ENCODE peak calls at places on chromosomes 4 and X, in seven cellular contexts. One of them, this sample, is unnamed.

GRCh38 chr4:182074139-182074538 is 169.1 kb upstream of the TENM3 start:
- DNase-seq in lower leg skin: no peak
- DNase-seq in pancreas: no peak
- DNase-seq in activated B cell treated with CpG ODN at 0.5 μM for 24 hours: no peak
- DNase-seq in fibroblast of pulmonary artery: no peak
- DNase-seq in WTC11: no peak
- DNase-seq in tibial nerve: no peak
- DNase-seq in this sample: no peak

GRCh38 chrX:40282901-40283674 is 185.3 kb upstream of the BCOR start:
- DNase-seq in tibial nerve: no peak
- DNase-seq in pancreas: no peak
- DNase-seq in lower leg skin: no peak
- DNase-seq in fibroblast of pulmonary artery: no peak
- DNase-seq in activated B cell treated with CpG ODN at 0.5 μM for 24 hours: no peak
- DNase-seq in WTC11: no peak
- DNase-seq in this sample: no peak

GRCh38 chrX:110853610-110854009 is 58.0 kb upstream of the CHRDL1 start:
- DNase-seq in tibial nerve: peak; percentile 12
- DNase-seq in WTC11: peak; percentile 21
- DNase-seq in fibroblast of pulmonary artery: no peak
- DNase-seq in lower leg skin: no peak
- DNase-seq in activated B cell treated with CpG ODN at 0.5 μM for 24 hours: no peak
- DNase-seq in pancreas: peak; percentile 31
- DNase-seq in this sample: no peak

GRCh38 chrX:17456526-17456925 is 81.5 kb downstream of the NHS start:
- DNase-seq in tibial nerve: no peak
- DNase-seq in pancreas: no peak
- DNase-seq in activated B cell treated with CpG ODN at 0.5 μM for 24 hours: no peak
- DNase-seq in WTC11: no peak
- DNase-seq in fibroblast of pulmonary artery: no peak
- DNase-seq in lower leg skin: no peak
- DNase-seq in this sample: no peak

GRCh38 chr4:68002906-68003305 is 39.6 kb upstream of the TMPRSS11A start:
- DNase-seq in activated B cell treated with CpG ODN at 0.5 μM for 24 hours: no peak
- DNase-seq in fibroblast of pulmonary artery: no peak
- DNase-seq in pancreas: no peak
- DNase-seq in WTC11: no peak
- DNase-seq in lower leg skin: no peak
- DNase-seq in tibial nerve: no peak
- DNase-seq in this sample: no peak

GRCh38 chr4:110540606-110541440 is 64.9 kb downstream of the ENPEP start:
- DNase-seq in WTC11: no peak
- DNase-seq in pancreas: no peak
- DNase-seq in activated B cell treated with CpG ODN at 0.5 μM for 24 hours: no peak
- DNase-seq in fibroblast of pulmonary artery: peak; percentile 95
- DNase-seq in lower leg skin: no peak
- DNase-seq in tibial nerve: no peak
- DNase-seq in this sample: no peak

GRCh38 chr4:52051213-52051614 is at the start of gene SPATA18:
- DNase-seq in tibial nerve: no peak
- DNase-seq in pancreas: peak; percentile 41
- DNase-seq in lower leg skin: peak; percentile 83
- DNase-seq in WTC11: peak; percentile 19
- DNase-seq in fibroblast of pulmonary artery: no peak
- DNase-seq in activated B cell treated with CpG ODN at 0.5 μM for 24 hours: no peak
- DNase-seq in this sample: peak; percentile 18

GRCh38 chr4:41719417-41719816 is 29.1 kb downstream of the PHOX2B start:
- DNase-seq in lower leg skin: no peak
- DNase-seq in tibial nerve: no peak
- DNase-seq in activated B cell treated with CpG ODN at 0.5 μM for 24 hours: no peak
- DNase-seq in fibroblast of pulmonary artery: no peak
- DNase-seq in WTC11: no peak
- DNase-seq in pancreas: no peak
- DNase-seq in this sample: no peak

GRCh38 chrX:150533863-150534262 is 34.6 kb upstream of the MTM1 start:
- DNase-seq in fibroblast of pulmonary artery: no peak
- DNase-seq in activated B cell treated with CpG ODN at 0.5 μM for 24 hours: no peak
- DNase-seq in lower leg skin: no peak
- DNase-seq in tibial nerve: no peak
- DNase-seq in pancreas: no peak
- DNase-seq in WTC11: no peak
- DNase-seq in this sample: no peak

GRCh38 chr4:178028481-178028880 is 586.2 kb upstream of the AGA start:
- DNase-seq in WTC11: no peak
- DNase-seq in tibial nerve: no peak
- DNase-seq in activated B cell treated with CpG ODN at 0.5 μM for 24 hours: no peak
- DNase-seq in fibroblast of pulmonary artery: no peak
- DNase-seq in pancreas: no peak
- DNase-seq in lower leg skin: no peak
- DNase-seq in this sample: no peak

GRCh38 chr4:12884846-12885796 is 599.0 kb downstream of the RAB28 start:
- DNase-seq in lower leg skin: no peak
- DNase-seq in fibroblast of pulmonary artery: no peak
- DNase-seq in tibial nerve: no peak
- DNase-seq in pancreas: no peak
- DNase-seq in WTC11: peak; percentile 45
- DNase-seq in activated B cell treated with CpG ODN at 0.5 μM for 24 hours: no peak
- DNase-seq in this sample: peak; percentile 19

GRCh38 chr4:75344915-75345314 is 169.3 kb downstream of the RCHY1 start:
- DNase-seq in activated B cell treated with CpG ODN at 0.5 μM for 24 hours: no peak
- DNase-seq in fibroblast of pulmonary artery: peak; percentile 80
- DNase-seq in pancreas: no peak
- DNase-seq in tibial nerve: no peak
- DNase-seq in lower leg skin: no peak
- DNase-seq in WTC11: no peak
- DNase-seq in this sample: no peak

GRCh38 chr4:146095091-146095690 is 80.3 kb upstream of the LSM6 start:
- DNase-seq in fibroblast of pulmonary artery: peak; percentile 83
- DNase-seq in lower leg skin: no peak
- DNase-seq in WTC11: peak; percentile 37
- DNase-seq in tibial nerve: no peak
- DNase-seq in pancreas: no peak
- DNase-seq in activated B cell treated with CpG ODN at 0.5 μM for 24 hours: no peak
- DNase-seq in this sample: no peak

GRCh38 chr4:127781303-127782024 is 658 bp upstream of the HSPA4L start:
- DNase-seq in fibroblast of pulmonary artery: peak; percentile 52
- DNase-seq in tibial nerve: peak; percentile 32
- DNase-seq in activated B cell treated with CpG ODN at 0.5 μM for 24 hours: no peak
- DNase-seq in pancreas: peak; percentile 23
- DNase-seq in WTC11: no peak
- DNase-seq in lower leg skin: peak; percentile 89
- DNase-seq in this sample: no peak

GRCh38 chrX:30489323-30489722 is 88.2 kb downstream of the TASL start:
- DNase-seq in pancreas: no peak
- DNase-seq in activated B cell treated with CpG ODN at 0.5 μM for 24 hours: no peak
- DNase-seq in lower leg skin: no peak
- DNase-seq in fibroblast of pulmonary artery: no peak
- DNase-seq in tibial nerve: no peak
- DNase-seq in WTC11: peak; percentile 10
- DNase-seq in this sample: no peak

GRCh38 chrX:136034622-136035021 is 49.4 kb downstream of the SLC9A6 start:
- DNase-seq in pancreas: no peak
- DNase-seq in WTC11: no peak
- DNase-seq in activated B cell treated with CpG ODN at 0.5 μM for 24 hours: no peak
- DNase-seq in tibial nerve: no peak
- DNase-seq in lower leg skin: no peak
- DNase-seq in fibroblast of pulmonary artery: peak; percentile 30
- DNase-seq in this sample: no peak

GRCh38 chrX:130081421-130082045 is 28.8 kb downstream of the ELF4 start:
- DNase-seq in lower leg skin: no peak
- DNase-seq in activated B cell treated with CpG ODN at 0.5 μM for 24 hours: no peak
- DNase-seq in fibroblast of pulmonary artery: no peak
- DNase-seq in tibial nerve: no peak
- DNase-seq in pancreas: no peak
- DNase-seq in WTC11: no peak
- DNase-seq in this sample: no peak

GRCh38 chrX:130080791-130081367 is 29.4 kb downstream of the ELF4 start:
- DNase-seq in tibial nerve: no peak
- DNase-seq in lower leg skin: no peak
- DNase-seq in activated B cell treated with CpG ODN at 0.5 μM for 24 hours: no peak
- DNase-seq in WTC11: no peak
- DNase-seq in pancreas: no peak
- DNase-seq in fibroblast of pulmonary artery: no peak
- DNase-seq in this sample: no peak

GRCh38 chrX:130083107-130083490 is 27.2 kb downstream of the ELF4 start:
- DNase-seq in activated B cell treated with CpG ODN at 0.5 μM for 24 hours: no peak
- DNase-seq in fibroblast of pulmonary artery: no peak
- DNase-seq in WTC11: peak; percentile 11
- DNase-seq in lower leg skin: no peak
- DNase-seq in tibial nerve: no peak
- DNase-seq in pancreas: no peak
- DNase-seq in this sample: no peak

GRCh38 chrX:130083656-130084382 is 26.5 kb downstream of the ELF4 start:
- DNase-seq in lower leg skin: no peak
- DNase-seq in fibroblast of pulmonary artery: no peak
- DNase-seq in pancreas: no peak
- DNase-seq in activated B cell treated with CpG ODN at 0.5 μM for 24 hours: no peak
- DNase-seq in WTC11: no peak
- DNase-seq in tibial nerve: no peak
- DNase-seq in this sample: no peak

GRCh38 chrX:130082244-130083106 is 27.8 kb downstream of the ELF4 start:
- DNase-seq in activated B cell treated with CpG ODN at 0.5 μM for 24 hours: peak; percentile 31
- DNase-seq in WTC11: no peak
- DNase-seq in tibial nerve: no peak
- DNase-seq in pancreas: no peak
- DNase-seq in fibroblast of pulmonary artery: no peak
- DNase-seq in lower leg skin: peak; percentile 92
- DNase-seq in this sample: no peak
- TF ChIP-seq CTCF in activated B cell treated with CpG ODN at 0.5 μM for 24 hours: no peak
- TF ChIP-seq CTCF in WTC11: no peak
- TF ChIP-seq CTCF in tibial nerve: peak; percentile 37
- TF ChIP-seq CTCF in pancreas: no peak
- TF ChIP-seq CTCF in fibroblast of pulmonary artery: no peak
- TF ChIP-seq CTCF in lower leg skin: no peak
- TF ChIP-seq CTCF in this sample: no peak

GRCh38 chrX:46572295-46572936 is 1.1 kb upstream of the CHST7 start:
- DNase-seq in pancreas: no peak
- DNase-seq in fibroblast of pulmonary artery: no peak
- DNase-seq in activated B cell treated with CpG ODN at 0.5 μM for 24 hours: no peak
- DNase-seq in tibial nerve: no peak
- DNase-seq in WTC11: no peak
- DNase-seq in lower leg skin: peak; percentile 5
- DNase-seq in this sample: no peak
- TF ChIP-seq CTCF in pancreas: no peak
- TF ChIP-seq CTCF in fibroblast of pulmonary artery: peak; percentile 2
- TF ChIP-seq CTCF in activated B cell treated with CpG ODN at 0.5 μM for 24 hours: no peak
- TF ChIP-seq CTCF in tibial nerve: no peak
- TF ChIP-seq CTCF in WTC11: no peak
- TF ChIP-seq CTCF in lower leg skin: no peak
- TF ChIP-seq CTCF in this sample: no peak

GRCh38 chr4:157128395-157128794 is 52.4 kb downstream of the GLRB start:
- DNase-seq in tibial nerve: no peak
- DNase-seq in activated B cell treated with CpG ODN at 0.5 μM for 24 hours: no peak
- DNase-seq in WTC11: no peak
- DNase-seq in lower leg skin: no peak
- DNase-seq in fibroblast of pulmonary artery: peak; percentile 72
- DNase-seq in pancreas: no peak
- DNase-seq in this sample: no peak
- TF ChIP-seq CTCF in tibial nerve: no peak
- TF ChIP-seq CTCF in activated B cell treated with CpG ODN at 0.5 μM for 24 hours: no peak
- TF ChIP-seq CTCF in WTC11: no peak
- TF ChIP-seq CTCF in lower leg skin: no peak
- TF ChIP-seq CTCF in fibroblast of pulmonary artery: peak; percentile 70
- TF ChIP-seq CTCF in pancreas: no peak
- TF ChIP-seq CTCF in this sample: peak; percentile 48

GRCh38 chr4:1318488-1319213 is 28.4 kb upstream of the UVSSA start:
- DNase-seq in tibial nerve: no peak
- DNase-seq in pancreas: peak; percentile 17
- DNase-seq in activated B cell treated with CpG ODN at 0.5 μM for 24 hours: no peak
- DNase-seq in lower leg skin: no peak
- DNase-seq in fibroblast of pulmonary artery: no peak
- DNase-seq in WTC11: peak; percentile 71
- DNase-seq in this sample: no peak
- TF ChIP-seq CTCF in tibial nerve: no peak
- TF ChIP-seq CTCF in pancreas: no peak
- TF ChIP-seq CTCF in activated B cell treated with CpG ODN at 0.5 μM for 24 hours: no peak
- TF ChIP-seq CTCF in lower leg skin: no peak
- TF ChIP-seq CTCF in fibroblast of pulmonary artery: peak; percentile 31
- TF ChIP-seq CTCF in WTC11: peak; percentile 52
- TF ChIP-seq CTCF in this sample: no peak

DNA sequence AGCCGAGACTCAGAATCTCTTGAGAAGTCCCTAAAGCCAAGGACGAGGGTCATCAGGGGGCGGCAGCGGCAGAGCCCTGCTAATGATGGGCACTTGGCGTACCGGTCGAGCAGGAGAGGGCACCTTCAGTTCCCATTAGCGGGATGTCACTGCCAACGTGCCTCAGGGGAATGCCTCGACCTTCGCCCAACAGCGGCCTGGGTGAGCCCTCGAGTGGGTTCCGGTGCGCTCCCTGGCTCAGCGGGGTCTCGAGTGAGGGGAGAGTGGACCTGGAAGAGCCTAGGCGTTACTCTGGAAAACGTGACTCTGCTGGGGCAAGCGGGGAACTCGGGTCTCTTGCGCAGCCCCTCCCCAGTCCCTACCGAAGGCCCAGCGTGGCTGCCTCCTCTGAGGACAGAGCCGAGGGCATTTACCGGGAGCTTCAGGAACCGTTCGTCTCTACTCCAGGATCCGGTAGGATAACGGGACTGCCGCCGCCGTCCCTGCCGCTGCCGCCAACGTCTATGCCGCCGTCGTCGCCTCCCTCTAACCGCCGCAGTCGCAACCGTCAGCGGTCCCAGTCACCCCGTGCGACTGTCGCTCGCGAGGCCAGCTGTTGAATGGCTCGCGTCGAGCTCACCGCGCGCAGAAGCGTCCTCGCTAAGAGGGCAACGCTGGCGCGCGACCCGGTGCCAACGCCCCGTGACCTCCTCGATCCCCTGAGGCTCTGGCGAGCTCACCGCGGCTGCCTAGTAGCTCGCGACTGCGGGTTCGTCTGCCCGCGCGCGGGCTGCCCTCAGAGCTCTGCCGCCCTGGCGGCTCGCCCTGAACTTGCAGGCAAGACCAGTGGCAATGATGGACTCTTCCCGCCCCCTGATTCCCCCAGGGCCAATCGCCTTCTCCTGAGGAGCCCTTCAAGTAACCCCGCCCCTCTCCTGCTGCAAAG is 37.1 kb downstream of the PGRMC1 start:
- DNase-seq in WTC11: peak; percentile 83
- DNase-seq in fibroblast of pulmonary artery: peak; percentile 51
- DNase-seq in tibial nerve: no peak
- DNase-seq in lower leg skin: no peak
- DNase-seq in activated B cell treated with CpG ODN at 0.5 μM for 24 hours: peak; percentile 27
- DNase-seq in pancreas: peak; percentile 26
- DNase-seq in this sample: no peak
- TF ChIP-seq CTCF in WTC11: no peak
- TF ChIP-seq CTCF in fibroblast of pulmonary artery: peak; percentile 20
- TF ChIP-seq CTCF in tibial nerve: no peak
- TF ChIP-seq CTCF in lower leg skin: no peak
- TF ChIP-seq CTCF in activated B cell treated with CpG ODN at 0.5 μM for 24 hours: no peak
- TF ChIP-seq CTCF in pancreas: no peak
- TF ChIP-seq CTCF in this sample: no peak

This sample was measured in D721Med.